ENCODE peak calls at places on chromosomes 13 and 19, in nine cellular contexts. T is stomach; D is globus pallidus; H is H9; V is stimulated activated CD4-positive, alpha-beta T cell treated with anti-CD3 and anti-CD28 coated beads, Interleukin-15, amount 100 ng/mL, for 24 hours; Z is AG20443; Y is NCI-H748 treated with DMSO at 0.1 percent for 48 hours; J is HAP-1; G is stimulated activated CD8-positive, alpha-beta memory T cell treated with anti-CD3 and anti-CD28 coated beads, Interleukin-2, amount 100 ng/mL, for 48 hours. Q is an unnamed sample.

GRCh38 chr13:102707465-102707864 is 12.6 kb upstream of the METTL21C start:
- DNase-seq in T (no peak), D (peak), H (no peak), V (no peak), Z (peak), Y (peak), J (no peak), G (no peak), Q (no peak)

GRCh38 chr13:20772401-20773131 is 1.2 kb downstream of the EEF1AKMT1 start:
- DNase-seq in T (no peak), D (no peak), H (no peak), V (peak), Z (no peak), Y (no peak), J (no peak), G (no peak), Q (peak)

GRCh38 chr19:588758-589692 is 656 bp upstream of the HCN2 start:
- DNase-seq in T (no peak), D (no peak), H (peak), V (no peak), Z (no peak), Y (peak), J (no peak), G (no peak), Q (no peak)

GRCh38 chr13:97259787-97260641 is 37.9 kb downstream of the MBNL2 start:
- DNase-seq in T (no peak), D (no peak), H (no peak), V (no peak), Z (peak), Y (no peak), J (no peak), G (no peak), Q (no peak)

GRCh38 chr19:2087621-2088100 is 8.5 kb downstream of the MOB3A start:
- DNase-seq in T (no peak), D (no peak), H (no peak), V (peak), Z (no peak), Y (no peak), J (no peak), G (no peak), Q (peak)

GRCh38 chr19:1491849-1492170 is 829 bp downstream of the REEP6 start:
- DNase-seq in T (no peak), D (no peak), H (no peak), V (no peak), Z (no peak), Y (no peak), J (no peak), G (no peak), Q (no peak)

GRCh38 chr13:38518328-38518727 is 168.5 kb upstream of the FREM2 start:
- DNase-seq in T (no peak), D (no peak), H (no peak), V (no peak), Z (no peak), Y (no peak), J (no peak), G (no peak), Q (no peak)

GRCh38 chr19:48249502-48250014 is 6.2 kb downstream of the CARD8 start:
- DNase-seq in T (peak), D (peak), H (no peak), V (peak), Z (no peak), Y (no peak), J (no peak), G (peak), Q (peak)

GRCh38 chr19:56476671-56477428 is at the start of gene ZNF667:
- DNase-seq in T (no peak), D (peak), H (no peak), V (peak), Z (peak), Y (no peak), J (no peak), G (peak), Q (peak)

GRCh38 chr13:99506632-99507031 is 5.4 kb downstream of the TM9SF2 start:
- DNase-seq in T (no peak), D (no peak), H (no peak), V (no peak), Z (no peak), Y (no peak), J (no peak), G (no peak), Q (no peak)

GRCh38 chr13:50387124-50387581 is 371.9 kb downstream of the KCNRG start:
- DNase-seq in T (peak), D (peak), H (peak), V (peak), Z (peak), Y (peak), J (peak), G (no peak), Q (peak)

GRCh38 chr13:76035711-76036110 is 399.6 kb downstream of the LMO7 start:
- DNase-seq in T (no peak), D (no peak), H (no peak), V (no peak), Z (no peak), Y (no peak), J (no peak), G (no peak), Q (no peak)

GRCh38 chr19:14369399-14370168 is 11.7 kb upstream of the ADGRE5 start:
- DNase-seq in T (no peak), D (no peak), H (no peak), V (peak), Z (peak), Y (no peak), J (no peak), G (peak), Q (peak)

GRCh38 chr13:27401210-27401609 is 23.2 kb upstream of the GTF3A start:
- DNase-seq in T (no peak), D (peak), H (no peak), V (no peak), Z (peak), Y (no peak), J (no peak), G (no peak), Q (no peak)

GRCh38 chr19:53019684-53020083 is 6.0 kb downstream of the ERVV-1 start:
- DNase-seq in T (no peak), D (no peak), H (peak), V (peak), Z (no peak), Y (no peak), J (no peak), G (no peak), Q (peak)

GRCh38 chr19:42433503-42434260 is 6.5 kb upstream of the LIPE start:
- DNase-seq in T (peak), D (peak), H (peak), V (peak), Z (peak), Y (peak), J (peak), G (peak), Q (peak)

GRCh38 chr13:43981091-43981490 is 101.4 kb downstream of the LACC1 start:
- DNase-seq in T (no peak), D (no peak), H (peak), V (no peak), Z (no peak), Y (no peak), J (no peak), G (no peak), Q (no peak)

GRCh38 chr13:69660155-69660554 is 447.5 kb upstream of the ATXN8OS start:
- DNase-seq in T (no peak), D (no peak), H (no peak), V (no peak), Z (no peak), Y (no peak), J (no peak), G (no peak), Q (no peak)

GRCh38 chr13:75906315-75906714 is 270.2 kb downstream of the LMO7 start:
- DNase-seq in T (no peak), D (no peak), H (no peak), V (no peak), Z (no peak), Y (no peak), J (no peak), G (no peak), Q (no peak)

GRCh38 chr19:2494084-2494446 is 18.1 kb downstream of the GADD45B start:
- DNase-seq in T (no peak), D (no peak), H (no peak), V (peak), Z (peak), Y (no peak), J (no peak), G (no peak), Q (peak)

GRCh38 chr19:40528078-40528477 is 48.6 kb upstream of the SHKBP1 start:
- DNase-seq in T (no peak), D (no peak), H (no peak), V (no peak), Z (no peak), Y (no peak), J (no peak), G (no peak), Q (no peak)

GRCh38 chr19:2587001-2587719 is 111.2 kb downstream of the GADD45B start:
- DNase-seq in T (no peak), D (no peak), H (peak), V (no peak), Z (no peak), Y (no peak), J (no peak), G (no peak), Q (no peak)

Q was measured in activated CD4-positive, alpha-beta memory T cell treated with anti-CD3 and anti-CD28 coated beads for 36 hours.